ENCODE peak calls at places on chromosomes 12 and 14, in eight cellular contexts. B is pancreas, T is heart left ventricle, C is nephron progenitor cell, V is B cell, M is left ventricle myocardium inferior, E is fibroblast of pulmonary artery, P is GM13977. F is an unnamed sample.

GRCh38 chr12:71183018-71183417 is 25.2 kb upstream of the TSPAN8 start:
- DNase-seq in M (no peak), C (no peak), T (no peak), V (no peak), B (no peak), P (no peak), E (peak), F (no peak)

GRCh38 chr12:83015390-83016225 is 328.9 kb downstream of the TMTC2 start:
- DNase-seq in B (peak), E (peak), C (no peak), M (no peak), V (no peak), T (no peak), P (no peak), F (no peak)

GRCh38 chr14:72332054-72332453 is 399.8 kb downstream of the RGS6 start:
- DNase-seq in T (peak), P (no peak), E (no peak), C (no peak), V (no peak), B (peak), M (peak), F (no peak)

GRCh38 chr12:107088912-107089311 is 4.4 kb downstream of the CRY1 start:
- DNase-seq in M (no peak), E (no peak), C (no peak), P (no peak), T (no peak), V (no peak), B (no peak), F (no peak)

GRCh38 chr12:10130042-10130441 is at the start of gene CLEC7A:
- DNase-seq in M (no peak), T (no peak), C (no peak), E (no peak), P (peak), B (no peak), V (peak), F (no peak)

GRCh38 chr14:103126873-103127304 is 3.6 kb downstream of the TNFAIP2 start:
- DNase-seq in E (no peak), T (peak), P (no peak), M (peak), B (peak), C (peak), V (no peak), F (peak)

GRCh38 chr14:93906341-93907329 is 20.5 kb upstream of the FAM181A start:
- DNase-seq in T (no peak), C (peak), V (peak), P (peak), E (peak), B (peak), M (no peak), F (peak)

GRCh38 chr14:86787782-86788181 is 1205.2 kb downstream of the GALC start:
- DNase-seq in P (no peak), V (no peak), M (no peak), E (peak), T (no peak), C (no peak), B (no peak), F (peak)

GRCh38 chr12:111405856-111406473 is at the start of gene SH2B3:
- DNase-seq in E (no peak), P (no peak), T (no peak), B (no peak), C (no peak), M (no peak), V (no peak), F (no peak)

GRCh38 chr12:42510823-42511222 is 78.7 kb downstream of the PRICKLE1 start:
- DNase-seq in B (no peak), C (no peak), E (no peak), T (no peak), V (no peak), M (no peak), P (no peak), F (no peak)

GRCh38 chr12:49121047-49121696 is 10.0 kb downstream of the TUBA1B start:
- DNase-seq in V (no peak), C (peak), B (peak), M (peak), E (peak), T (peak), P (no peak), F (peak)

GRCh38 chr14:88834883-88835431 is 10.5 kb downstream of the TTC8 start:
- DNase-seq in P (no peak), B (no peak), V (no peak), T (no peak), E (peak), M (no peak), C (no peak), F (no peak)

GRCh38 chr12:107544947-107545346 is 140.7 kb upstream of the PWP1 start:
- DNase-seq in B (no peak), P (no peak), M (no peak), C (no peak), V (no peak), T (no peak), E (no peak), F (no peak)

GRCh38 chr12:91335724-91336123 is 153.1 kb upstream of the DCN start:
- DNase-seq in B (no peak), C (no peak), M (no peak), V (no peak), E (no peak), T (no peak), P (no peak), F (no peak)

GRCh38 chr12:49627752-49628360 is 4.5 kb downstream of the PRPF40B start:
- DNase-seq in T (no peak), M (no peak), C (no peak), E (peak), B (no peak), V (no peak), P (no peak), F (no peak)

GRCh38 chr14:56821807-56822615 is 11.7 kb upstream of the OTX2 start:
- DNase-seq in C (no peak), M (no peak), P (no peak), E (no peak), T (no peak), V (no peak), B (no peak), F (no peak)

GRCh38 chr14:27077181-27077738 is 479.4 kb upstream of the NOVA1 start:
- DNase-seq in T (no peak), M (no peak), V (no peak), B (peak), C (no peak), E (no peak), P (no peak), F (no peak)

GRCh38 chr12:56785874-56786273 is 22.8 kb downstream of the HSD17B6 start:
- DNase-seq in C (no peak), V (no peak), E (no peak), M (no peak), B (no peak), P (no peak), T (no peak), F (no peak)

GRCh38 chr12:56206373-56207166 is 15.2 kb downstream of the RNF41 start:
- DNase-seq in E (peak), B (peak), M (peak), V (peak), C (peak), T (peak), P (no peak), F (peak)

GRCh38 chr12:108875280-108875679 is 4.6 kb upstream of the DAO start:
- DNase-seq in C (no peak), V (no peak), E (no peak), P (no peak), T (no peak), M (no peak), B (no peak), F (no peak)

GRCh38 chr12:121404734-121405133 is 4.8 kb downstream of the RNF34 start:
- DNase-seq in E (peak), B (peak), P (no peak), C (no peak), V (no peak), M (no peak), T (no peak), F (no peak)

GRCh38 chr14:66468778-66469367 is 17.3 kb upstream of the CCDC196 start:
- DNase-seq in V (no peak), B (no peak), E (no peak), P (no peak), C (no peak), M (no peak), T (no peak), F (no peak)

GRCh38 chr14:23057757-23058653 is 685 bp upstream of the CDH24 start:
- DNase-seq in B (peak), V (peak), P (peak), E (peak), M (peak), C (peak), T (peak), F (peak)

GRCh38 chr12:13980548-13981295 is 680 bp downstream of the GRIN2B start:
- DNase-seq in C (peak), V (peak), B (no peak), T (no peak), M (no peak), E (no peak), P (no peak), F (peak)

GRCh38 chr12:11154400-11154925 is 16.5 kb upstream of the SMIM10L1 start:
- DNase-seq in B (no peak), V (no peak), P (no peak), E (no peak), M (no peak), T (no peak), C (no peak), F (no peak)

GRCh38 chr12:75672212-75672611 is 160.8 kb upstream of the KRR1 start:
- DNase-seq in E (no peak), P (no peak), V (no peak), C (peak), B (no peak), M (no peak), T (no peak), F (peak)

GRCh38 chr12:12405882-12406281 is 49.0 kb downstream of the BORCS5 start:
- DNase-seq in P (no peak), E (no peak), B (peak), C (no peak), M (peak), V (no peak), T (no peak), F (no peak)

GRCh38 chr12:82174936-82175335 is 183.3 kb downstream of the CCDC59 start:
- DNase-seq in V (no peak), P (no peak), C (no peak), T (no peak), E (no peak), M (no peak), B (peak), F (no peak)

GRCh38 chr14:67787673-67788072 is 28.7 kb downstream of the ZFYVE26 start:
- DNase-seq in T (no peak), P (no peak), E (no peak), M (no peak), B (no peak), V (no peak), C (no peak), F (no peak)

GRCh38 chr14:101852785-101853184 is 91.3 kb downstream of the PPP2R5C start:
- DNase-seq in T (no peak), B (no peak), M (no peak), V (no peak), P (no peak), C (no peak), E (no peak), F (no peak)

GRCh38 chr14:99273724-99274345 is 1.8 kb upstream of the BCL11B start:
- DNase-seq in V (no peak), M (no peak), B (no peak), T (no peak), C (no peak), P (peak), E (no peak), F (peak)

GRCh38 chr12:106345739-106346138 is 11.8 kb upstream of the POLR3B start:
- DNase-seq in T (peak), E (peak), C (peak), M (no peak), P (no peak), B (peak), V (no peak), F (no peak)

GRCh38 chr14:65938738-65939137 is 526.2 kb downstream of the FUT8 start:
- DNase-seq in M (no peak), P (no peak), V (no peak), B (no peak), C (no peak), E (no peak), T (no peak), F (no peak)

GRCh38 chr14:61429316-61429715 is 107.9 kb downstream of the PRKCH start:
- DNase-seq in V (no peak), E (no peak), M (no peak), B (no peak), T (no peak), C (no peak), P (no peak), F (no peak)

GRCh38 chr14:103732868-103733626 is 17.4 kb downstream of the ZFYVE21 start:
- DNase-seq in P (peak), T (no peak), M (no peak), E (no peak), B (no peak), C (no peak), V (no peak), F (no peak)

GRCh38 chr14:87691482-87691881 is 301.5 kb downstream of the GALC start:
- DNase-seq in C (no peak), P (no peak), M (no peak), T (no peak), V (no peak), B (no peak), E (no peak), F (no peak)

DNA sequence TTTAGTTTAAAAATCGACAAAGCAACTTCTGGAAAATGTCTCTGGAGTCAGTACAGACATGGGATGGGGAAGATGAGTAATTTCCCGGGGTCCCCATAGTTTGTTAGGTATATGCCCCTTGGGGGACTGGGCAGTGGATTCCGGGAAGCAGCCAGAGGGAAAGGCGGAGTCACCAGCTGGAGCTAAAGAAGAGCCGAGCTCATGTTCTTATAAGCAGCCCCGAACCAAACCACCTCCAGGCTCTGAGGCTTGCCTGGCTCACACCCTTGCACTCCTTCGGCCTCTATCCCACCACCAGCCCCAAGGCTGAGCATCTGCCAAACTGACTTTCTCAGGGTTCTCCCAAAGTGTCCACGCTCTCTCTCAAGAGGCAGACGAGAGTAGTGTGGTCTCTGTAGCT is 117.8 kb downstream of the PAH start:
- DNase-seq in T (no peak), C (no peak), B (no peak), P (no peak), E (no peak), V (no peak), M (no peak), F (no peak)
- TF ChIP-seq CTCF in T (no peak), C (no peak), B (no peak), P (no peak), E (no peak), V (no peak), M (no peak), F (no peak)

GRCh38 chr14:73339846-73340565 is 102.7 kb downstream of the PAPLN start:
- DNase-seq in M (no peak), C (no peak), P (no peak), V (no peak), E (no peak), T (no peak), B (no peak), F (peak)
- TF ChIP-seq CTCF in M (no peak), C (no peak), P (no peak), V (no peak), E (no peak), T (no peak), B (no peak), F (no peak)

GRCh38 chr12:95582230-95583058 is 31.2 kb upstream of the USP44 start:
- DNase-seq in M (no peak), T (no peak), E (peak), C (no peak), V (no peak), B (no peak), P (no peak), F (no peak)
- TF ChIP-seq CTCF in M (peak), T (peak), E (peak), C (peak), V (no peak), B (peak), P (no peak), F (no peak)

GRCh38 chr12:24919346-24920001 is 29.4 kb downstream of the BCAT1 start:
- DNase-seq in V (no peak), C (no peak), P (no peak), E (no peak), M (no peak), T (no peak), B (no peak), F (no peak)
- TF ChIP-seq CTCF in V (no peak), C (no peak), P (no peak), E (no peak), M (no peak), T (no peak), B (no peak), F (no peak)

F was measured in glutamatergic neuron.